ENCODE peak calls at places on chromosome 15, in five cellular contexts. V is effector memory CD8-positive, alpha-beta T cell; S is Calu3; W is activated T-helper 1 cell treated with anti-CD3 and anti-CD28 coated beads, Interleukin-2, amount 50 U/mL, for 16 hours; M is HT-29. L is an unnamed sample.

GRCh38 chr15:81747477-81747876 is 298.3 kb downstream of the MEX3B start:
- DNase-seq in V (no peak), S (no peak), W (no peak), M (peak; percentile 9), L (no peak)

GRCh38 chr15:90607361-90607760 is 77.6 kb downstream of the CRTC3 start:
- DNase-seq in V (no peak), S (no peak), W (no peak), M (no peak), L (no peak)

GRCh38 chr15:82051664-82052063 is 5.8 kb upstream of the MEX3B start:
- DNase-seq in V (no peak), S (no peak), W (no peak), M (no peak), L (no peak)

GRCh38 chr15:28933710-28934445 is 48.1 kb downstream of the APBA2 start:
- DNase-seq in V (no peak), S (no peak), W (no peak), M (no peak), L (no peak)

GRCh38 chr15:45670511-45670910 is 35.7 kb downstream of the SQOR start:
- DNase-seq in V (no peak), S (no peak), W (no peak), M (no peak), L (no peak)

GRCh38 chr15:79025201-79025600 is 65.4 kb downstream of the RASGRF1 start:
- DNase-seq in V (no peak), S (peak; percentile 36), W (no peak), M (no peak), L (no peak)

GRCh38 chr15:45855907-45856579 is 221.2 kb downstream of the SQOR start:
- DNase-seq in V (no peak), S (peak; percentile 24), W (no peak), M (peak; percentile 63), L (no peak)

GRCh38 chr15:39666671-39667070 is 85.8 kb downstream of the THBS1 start:
- DNase-seq in V (no peak), S (no peak), W (no peak), M (no peak), L (no peak)

GRCh38 chr15:35705885-35706590 is 160.1 kb upstream of the DPH6 start:
- DNase-seq in V (no peak), S (no peak), W (no peak), M (no peak), L (no peak)

GRCh38 chr15:90160781-90161727 is 40.1 kb upstream of the SEMA4B start:
- DNase-seq in V (no peak), S (peak; percentile 85), W (no peak), M (peak; percentile 97), L (no peak)

GRCh38 chr15:88878720-88879184 is 16.6 kb downstream of the HAPLN3 start:
- DNase-seq in V (no peak), S (peak; percentile 73), W (no peak), M (peak; percentile 79), L (no peak)

GRCh38 chr15:64156652-64157331 is 5.3 kb downstream of the SNX22 start:
- DNase-seq in V (no peak), S (no peak), W (no peak), M (no peak), L (no peak)

GRCh38 chr15:42612367-42612912 is 37.0 kb downstream of the STARD9 start:
- DNase-seq in V (no peak), S (no peak), W (no peak), M (no peak), L (no peak)

GRCh38 chr15:59443341-59444081 is 5.5 kb downstream of the FAM81A start:
- DNase-seq in V (no peak), S (no peak), W (no peak), M (no peak), L (no peak)

GRCh38 chr15:92979011-92979701 is 79.0 kb downstream of the CHD2 start:
- DNase-seq in V (no peak), S (peak; percentile 19), W (no peak), M (no peak), L (no peak)

GRCh38 chr15:66931768-66932633 is 133.4 kb upstream of the SMAD3 start:
- DNase-seq in V (no peak), S (peak; percentile 89), W (no peak), M (peak; percentile 95), L (no peak)

GRCh38 chr15:33910741-33911140 is 57.6 kb upstream of the CHRM5 start:
- DNase-seq in V (no peak), S (no peak), W (no peak), M (no peak), L (no peak)

GRCh38 chr15:22813844-22814243 is 24.6 kb upstream of the NIPA2 start:
- DNase-seq in V (no peak), S (no peak), W (no peak), M (no peak), L (no peak)

GRCh38 chr15:91849749-91850161 is 3.8 kb upstream of the SLCO3A1 start:
- DNase-seq in V (no peak), S (no peak), W (no peak), M (peak; percentile 63), L (no peak)

GRCh38 chr15:67033521-67033920 is 31.9 kb upstream of the SMAD3 start:
- DNase-seq in V (peak; percentile 29), S (no peak), W (no peak), M (no peak), L (no peak)

GRCh38 chr15:92883643-92884458 is 16.3 kb upstream of the CHD2 start:
- DNase-seq in V (peak; percentile 27), S (no peak), W (peak; percentile 5), M (peak; percentile 72), L (no peak)

GRCh38 chr15:48645558-48646330 is at the start of gene FBN1:
- DNase-seq in V (no peak), S (peak; percentile 36), W (no peak), M (no peak), L (no peak)

L was measured in omental fat pad.